ENCODE peak calls at places on chromosomes 4 and X, in seven cellular contexts. One of them, this sample, is unnamed. For H3K36me3 and H3K4me1, the result is how much of the 10 kb centered on the place peaks cover.

GRCh38 chr4:17111959-17112659 is 213.7 kb upstream of the LDB2 start:
- DNase-seq in pancreas: no peak
- DNase-seq in tibial artery: no peak
- DNase-seq in cardiac muscle cell: peak
- DNase-seq in endodermal cell: peak
- DNase-seq in mammary epithelial cell: no peak
- DNase-seq in OCI-LY7: peak
- DNase-seq in this sample: no peak

GRCh38 chrX:28135378-28136047 is 154.3 kb upstream of the DCAF8L1 start:
- DNase-seq in pancreas: no peak
- DNase-seq in tibial artery: no peak
- DNase-seq in cardiac muscle cell: peak
- DNase-seq in endodermal cell: no peak
- DNase-seq in mammary epithelial cell: no peak
- DNase-seq in OCI-LY7: no peak
- DNase-seq in this sample: no peak

GRCh38 chrX:149682956-149683947 is 28.6 kb upstream of the MAGEA11 start:
- DNase-seq in pancreas: no peak
- DNase-seq in tibial artery: no peak
- DNase-seq in cardiac muscle cell: no peak
- DNase-seq in endodermal cell: peak
- DNase-seq in mammary epithelial cell: no peak
- DNase-seq in OCI-LY7: no peak
- DNase-seq in this sample: no peak

GRCh38 chr4:22670953-22671352 is 21.8 kb upstream of the GBA3 start:
- DNase-seq in pancreas: no peak
- DNase-seq in tibial artery: no peak
- DNase-seq in cardiac muscle cell: peak
- DNase-seq in endodermal cell: no peak
- DNase-seq in mammary epithelial cell: no peak
- DNase-seq in OCI-LY7: no peak
- DNase-seq in this sample: no peak

GRCh38 chrX:155953055-155953454 is 44.4 kb upstream of the IL9R start:
- DNase-seq in pancreas: no peak
- DNase-seq in tibial artery: no peak
- DNase-seq in cardiac muscle cell: no peak
- DNase-seq in endodermal cell: no peak
- DNase-seq in mammary epithelial cell: no peak
- DNase-seq in OCI-LY7: no peak
- DNase-seq in this sample: no peak

GRCh38 chr4:37946503-37947179 is 13.6 kb upstream of the PTTG2 start:
- DNase-seq in pancreas: no peak
- DNase-seq in tibial artery: peak
- DNase-seq in cardiac muscle cell: no peak
- DNase-seq in endodermal cell: no peak
- DNase-seq in mammary epithelial cell: no peak
- DNase-seq in OCI-LY7: no peak
- DNase-seq in this sample: no peak

GRCh38 chr4:16484711-16485110 is 258.4 kb upstream of the TAPT1 start:
- DNase-seq in pancreas: no peak
- DNase-seq in tibial artery: no peak
- DNase-seq in cardiac muscle cell: no peak
- DNase-seq in endodermal cell: no peak
- DNase-seq in mammary epithelial cell: no peak
- DNase-seq in OCI-LY7: no peak
- DNase-seq in this sample: no peak

GRCh38 chr4:150078041-150078995 is at the start of gene DCLK2:
- DNase-seq in pancreas: peak
- DNase-seq in tibial artery: peak
- DNase-seq in cardiac muscle cell: peak
- DNase-seq in endodermal cell: peak
- DNase-seq in mammary epithelial cell: peak
- DNase-seq in OCI-LY7: no peak
- DNase-seq in this sample: peak

GRCh38 chr4:132396636-132397035 is 752.5 kb upstream of the PCDH10 start:
- DNase-seq in pancreas: no peak
- DNase-seq in tibial artery: no peak
- DNase-seq in cardiac muscle cell: peak
- DNase-seq in endodermal cell: no peak
- DNase-seq in mammary epithelial cell: no peak
- DNase-seq in OCI-LY7: no peak
- DNase-seq in this sample: no peak

GRCh38 chr4:175560628-175561027 is 251.4 kb downstream of the GPM6A start:
- DNase-seq in pancreas: no peak
- DNase-seq in tibial artery: no peak
- DNase-seq in cardiac muscle cell: no peak
- DNase-seq in endodermal cell: no peak
- DNase-seq in mammary epithelial cell: peak
- DNase-seq in OCI-LY7: peak
- DNase-seq in this sample: no peak

GRCh38 chr4:2095236-2096072 is 36.3 kb downstream of the NAT8L start:
- DNase-seq in pancreas: no peak
- DNase-seq in tibial artery: no peak
- DNase-seq in cardiac muscle cell: no peak
- DNase-seq in endodermal cell: peak
- DNase-seq in mammary epithelial cell: no peak
- DNase-seq in OCI-LY7: no peak
- DNase-seq in this sample: no peak

GRCh38 chr4:128427832-128428366 is 140.3 kb upstream of the PGRMC2 start:
- DNase-seq in pancreas: peak
- DNase-seq in tibial artery: no peak
- DNase-seq in cardiac muscle cell: peak
- DNase-seq in endodermal cell: peak
- DNase-seq in mammary epithelial cell: peak
- DNase-seq in OCI-LY7: no peak
- DNase-seq in this sample: peak

GRCh38 chrX:21837056-21837455 is 2.4 kb upstream of the MBTPS2 start:
- DNase-seq in pancreas: no peak
- DNase-seq in tibial artery: no peak
- DNase-seq in cardiac muscle cell: peak
- DNase-seq in endodermal cell: no peak
- DNase-seq in mammary epithelial cell: no peak
- DNase-seq in OCI-LY7: no peak
- DNase-seq in this sample: no peak

GRCh38 chrX:71872542-71873458 is 37.8 kb upstream of the NHSL2 start:
- DNase-seq in pancreas: no peak
- DNase-seq in tibial artery: no peak
- DNase-seq in cardiac muscle cell: no peak
- DNase-seq in endodermal cell: peak
- DNase-seq in mammary epithelial cell: no peak
- DNase-seq in OCI-LY7: no peak
- DNase-seq in this sample: no peak

GRCh38 chrX:112279940-112280339 is 197.4 kb upstream of the TRPC5 start:
- DNase-seq in pancreas: no peak
- DNase-seq in tibial artery: no peak
- DNase-seq in cardiac muscle cell: no peak
- DNase-seq in endodermal cell: no peak
- DNase-seq in mammary epithelial cell: no peak
- DNase-seq in OCI-LY7: no peak
- DNase-seq in this sample: no peak

GRCh38 chr4:10809905-10810304 is 125.3 kb upstream of the CLNK start:
- DNase-seq in pancreas: no peak
- DNase-seq in tibial artery: no peak
- DNase-seq in cardiac muscle cell: no peak
- DNase-seq in endodermal cell: no peak
- DNase-seq in mammary epithelial cell: no peak
- DNase-seq in OCI-LY7: no peak
- DNase-seq in this sample: no peak

GRCh38 chr4:78683352-78683751 is 92.8 kb upstream of the BMP2K start:
- DNase-seq in pancreas: no peak
- DNase-seq in tibial artery: no peak
- DNase-seq in cardiac muscle cell: no peak
- DNase-seq in endodermal cell: no peak
- DNase-seq in mammary epithelial cell: no peak
- DNase-seq in OCI-LY7: no peak
- DNase-seq in this sample: no peak

GRCh38 chr4:33297091-33297490 is 2576.9 kb downstream of the PCDH7 start:
- DNase-seq in pancreas: no peak
- DNase-seq in tibial artery: no peak
- DNase-seq in cardiac muscle cell: no peak
- DNase-seq in endodermal cell: no peak
- DNase-seq in mammary epithelial cell: no peak
- DNase-seq in OCI-LY7: no peak
- DNase-seq in this sample: no peak

GRCh38 chr4:6769138-6769983 is 13.2 kb upstream of the KIAA0232 start:
- DNase-seq in pancreas: no peak
- DNase-seq in tibial artery: no peak
- DNase-seq in cardiac muscle cell: no peak
- DNase-seq in endodermal cell: peak
- DNase-seq in mammary epithelial cell: no peak
- DNase-seq in OCI-LY7: no peak
- DNase-seq in this sample: no peak

GRCh38 chr4:69493515-69493914 is 2.2 kb downstream of the UGT2B4 start:
- DNase-seq in pancreas: no peak
- DNase-seq in tibial artery: no peak
- DNase-seq in cardiac muscle cell: no peak
- DNase-seq in endodermal cell: no peak
- DNase-seq in mammary epithelial cell: no peak
- DNase-seq in OCI-LY7: no peak
- DNase-seq in this sample: no peak

GRCh38 chr4:69497886-69498395 is 2.2 kb upstream of the UGT2B4 start:
- DNase-seq in pancreas: no peak
- DNase-seq in tibial artery: no peak
- DNase-seq in cardiac muscle cell: no peak
- DNase-seq in endodermal cell: no peak
- DNase-seq in mammary epithelial cell: no peak
- DNase-seq in OCI-LY7: no peak
- DNase-seq in this sample: no peak

GRCh38 chr4:69497081-69497480 is 1.4 kb upstream of the UGT2B4 start:
- DNase-seq in pancreas: no peak
- DNase-seq in tibial artery: no peak
- DNase-seq in cardiac muscle cell: peak
- DNase-seq in endodermal cell: no peak
- DNase-seq in mammary epithelial cell: peak
- DNase-seq in OCI-LY7: no peak
- DNase-seq in this sample: no peak
- H3K36me3 ChIP-seq in pancreas: under half
- H3K36me3 ChIP-seq in tibial artery: under half
- H3K36me3 ChIP-seq in cardiac muscle cell: under half
- H3K36me3 ChIP-seq in endodermal cell: under half
- H3K36me3 ChIP-seq in mammary epithelial cell: under half
- H3K36me3 ChIP-seq in OCI-LY7: under half
- H3K36me3 ChIP-seq in this sample: under half

DNA sequence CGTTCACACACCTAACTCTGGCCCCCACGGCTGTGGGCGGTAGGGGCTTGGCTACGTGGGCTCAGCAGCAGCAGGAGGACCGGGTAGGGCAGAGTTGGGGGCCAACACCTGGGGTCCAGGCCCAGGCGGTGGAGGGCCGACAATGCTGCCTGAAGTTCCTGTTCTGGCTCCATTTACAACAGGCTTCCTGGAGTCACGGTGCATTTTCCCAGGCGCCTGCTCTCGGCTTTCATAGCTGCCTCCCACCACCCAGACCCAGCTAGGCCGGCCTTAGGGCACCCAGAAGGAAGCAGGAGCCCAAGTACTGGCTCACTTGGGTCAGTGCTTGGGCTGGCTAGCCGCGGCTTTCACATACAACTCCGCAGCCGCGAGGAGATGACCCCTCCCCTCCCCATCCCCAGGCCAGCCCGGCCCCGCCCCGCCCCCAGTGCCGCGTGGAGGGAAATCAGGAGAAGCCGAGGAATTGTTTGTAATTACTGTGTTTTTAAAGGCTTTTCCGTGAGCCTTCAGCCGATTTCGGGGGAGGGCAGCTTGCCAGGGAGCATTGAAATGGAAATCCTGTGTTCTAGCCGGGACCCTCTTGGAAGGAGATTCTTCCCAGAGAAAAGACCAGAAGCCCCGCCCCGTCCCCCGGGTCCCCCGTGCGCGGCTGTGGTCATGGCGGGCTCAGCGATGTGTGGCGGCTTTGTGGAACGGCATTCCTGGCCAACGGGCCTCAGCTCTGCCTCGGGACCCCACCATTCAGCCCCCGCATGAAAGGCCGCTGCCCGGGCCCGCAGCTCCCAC is 28.5 kb downstream of the PJA1 start:
- DNase-seq in pancreas: no peak
- DNase-seq in tibial artery: no peak
- DNase-seq in cardiac muscle cell: peak
- DNase-seq in endodermal cell: peak
- DNase-seq in mammary epithelial cell: no peak
- DNase-seq in OCI-LY7: no peak
- DNase-seq in this sample: peak
- H3K4me1 ChIP-seq in pancreas: under half
- H3K4me1 ChIP-seq in tibial artery: under half
- H3K4me1 ChIP-seq in cardiac muscle cell: under half
- H3K4me1 ChIP-seq in endodermal cell: under half
- H3K4me1 ChIP-seq in mammary epithelial cell: under half
- H3K4me1 ChIP-seq in OCI-LY7: under half
- H3K4me1 ChIP-seq in this sample: under half

DNA sequence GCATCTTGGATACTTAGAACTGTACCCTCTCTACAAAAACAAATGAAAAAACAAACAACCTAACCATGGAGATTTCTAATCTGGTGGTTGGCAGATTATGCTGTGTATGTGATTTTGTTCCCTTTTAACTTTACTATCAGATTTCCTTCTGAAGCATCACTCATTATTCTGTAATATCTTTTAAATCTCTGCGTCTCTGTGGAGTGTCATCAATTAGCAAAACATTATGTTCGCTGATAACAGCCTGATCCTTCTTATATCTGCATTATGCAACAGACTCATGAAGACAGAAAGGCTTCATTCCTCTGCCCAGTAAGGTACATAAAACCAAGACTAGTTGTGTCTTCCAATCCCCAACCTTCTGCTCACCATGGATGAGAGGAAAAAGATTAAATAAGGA is 110.3 kb upstream of the PDE5A start:
- DNase-seq in pancreas: no peak
- DNase-seq in tibial artery: no peak
- DNase-seq in cardiac muscle cell: no peak
- DNase-seq in endodermal cell: no peak
- DNase-seq in mammary epithelial cell: no peak
- DNase-seq in OCI-LY7: no peak
- DNase-seq in this sample: no peak
- H3K27ac ChIP-seq in pancreas: no peak
- H3K27ac ChIP-seq in tibial artery: peak
- H3K27ac ChIP-seq in cardiac muscle cell: no peak
- H3K27ac ChIP-seq in endodermal cell: no peak
- H3K27ac ChIP-seq in mammary epithelial cell: no peak
- H3K27ac ChIP-seq in OCI-LY7: no peak
- H3K27ac ChIP-seq in this sample: no peak

GRCh38 chr4:3145251-3145908 is 70.9 kb downstream of the HTT start:
- DNase-seq in pancreas: no peak
- DNase-seq in tibial artery: no peak
- DNase-seq in cardiac muscle cell: peak
- DNase-seq in endodermal cell: no peak
- DNase-seq in mammary epithelial cell: no peak
- DNase-seq in OCI-LY7: no peak
- DNase-seq in this sample: no peak

DNA sequence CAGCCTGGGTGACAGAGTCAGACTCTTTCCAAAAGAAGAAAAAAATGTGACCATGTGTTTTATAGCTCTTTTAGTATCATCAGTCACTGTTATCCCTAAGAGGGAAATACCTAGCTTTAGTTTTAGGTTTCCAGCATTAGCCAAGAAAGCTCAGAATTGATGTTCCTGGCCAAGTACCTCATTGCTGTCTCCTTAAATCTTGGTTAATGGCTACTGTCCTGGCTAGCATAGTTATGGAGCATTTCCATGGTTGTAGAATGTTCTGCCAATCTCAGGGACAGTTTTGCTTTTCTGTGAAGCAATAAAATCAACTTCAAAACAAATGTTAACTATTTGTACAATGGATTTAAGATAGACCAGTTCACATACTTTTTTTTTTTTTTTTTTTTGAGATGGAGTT is 74.4 kb downstream of the HTT start:
- DNase-seq in pancreas: no peak
- DNase-seq in tibial artery: no peak
- DNase-seq in cardiac muscle cell: no peak
- DNase-seq in endodermal cell: no peak
- DNase-seq in mammary epithelial cell: no peak
- DNase-seq in OCI-LY7: no peak
- DNase-seq in this sample: no peak
- H3K36me3 ChIP-seq in pancreas: under half
- H3K36me3 ChIP-seq in tibial artery: half or more
- H3K36me3 ChIP-seq in cardiac muscle cell: under half
- H3K36me3 ChIP-seq in endodermal cell: half or more
- H3K36me3 ChIP-seq in mammary epithelial cell: under half
- H3K36me3 ChIP-seq in OCI-LY7: half or more
- H3K36me3 ChIP-seq in this sample: half or more

This sample was measured in heart right ventricle.